ENCODE peak calls at places on chromosomes 1 and 21, in six cellular contexts. J, T, Y, X, G and V are unnamed samples.

GRCh38 chr1:25168193-25169071 is 63.9 kb downstream of the SYF2 start:
- DNase-seq in Y (no peak), T (peak), J (no peak), X (no peak), G (peak), V (peak)

GRCh38 chr1:60589916-60590315 is 492.4 kb upstream of the NFIA start:
- DNase-seq in T (no peak), J (no peak), X (no peak), G (no peak), Y (peak), V (no peak)

GRCh38 chr1:208107817-208108608 is 136.2 kb downstream of the PLXNA2 start:
- DNase-seq in X (no peak), T (peak), J (no peak), Y (peak), G (no peak), V (no peak)

GRCh38 chr21:32826317-32827167 is 55.0 kb upstream of the PAXBP1 start:
- DNase-seq in X (peak), J (peak), G (peak), Y (peak), T (peak), V (no peak)

GRCh38 chr1:246564839-246565750 is 966 bp downstream of the TFB2M start:
- DNase-seq in T (no peak), J (no peak), Y (no peak), G (no peak), X (no peak), V (no peak)

GRCh38 chr1:151372411-151372934 is at the start of gene SELENBP1:
- DNase-seq in X (peak), J (peak), G (peak), Y (peak), T (peak), V (peak)

GRCh38 chr1:63119575-63120155 is 202.7 kb upstream of the FOXD3 start:
- DNase-seq in Y (no peak), J (no peak), G (no peak), T (no peak), X (no peak), V (no peak)

GRCh38 chr1:54887665-54888071 is 673 bp upstream of the DHCR24 start:
- DNase-seq in X (no peak), T (no peak), J (peak), G (no peak), Y (no peak), V (no peak)

GRCh38 chr1:52032124-52032784 is 1.4 kb downstream of the KTI12 start:
- DNase-seq in X (peak), T (no peak), Y (no peak), J (no peak), G (no peak), V (no peak)

GRCh38 chr1:2349821-2350220 is 41.5 kb downstream of the MORN1 start:
- DNase-seq in X (no peak), T (no peak), Y (no peak), G (no peak), J (no peak), V (no peak)

GRCh38 chr1:41773144-41773571 is 145.6 kb downstream of the HIVEP3 start:
- DNase-seq in T (no peak), X (no peak), Y (no peak), G (no peak), J (no peak), V (no peak)

GRCh38 chr1:2108213-2108876 is 58.1 kb downstream of the PRKCZ start:
- DNase-seq in J (peak), G (peak), Y (no peak), X (peak), T (peak), V (peak)

GRCh38 chr1:1891349-1892078 is 627 bp upstream of the GNB1 start:
- DNase-seq in G (peak), J (peak), T (no peak), X (peak), Y (peak), V (no peak)

GRCh38 chr1:179337942-179338560 is 27.7 kb upstream of the AXDND1 start:
- DNase-seq in X (no peak), G (no peak), Y (no peak), T (no peak), J (no peak), V (no peak)

GRCh38 chr1:5515501-5515900 is 476.7 kb downstream of the NPHP4 start:
- DNase-seq in G (no peak), J (no peak), T (no peak), Y (no peak), X (no peak), V (no peak)

GRCh38 chr21:29196021-29196663 is 65.7 kb downstream of the MAP3K7CL start:
- DNase-seq in G (peak), T (peak), J (no peak), X (peak), Y (peak), V (no peak)

GRCh38 chr1:109840011-109840629 is 70.5 kb upstream of the CSF1 start:
- DNase-seq in X (no peak), J (no peak), Y (no peak), G (no peak), T (no peak), V (no peak)

GRCh38 chr21:36548866-36549265 is 68.9 kb upstream of the CLDN14 start:
- DNase-seq in T (no peak), G (no peak), X (no peak), J (no peak), Y (no peak), V (no peak)

GRCh38 chr1:198269352-198269940 is 112.6 kb downstream of the NEK7 start:
- DNase-seq in X (no peak), G (no peak), T (no peak), J (no peak), Y (peak), V (no peak)

GRCh38 chr1:18573170-18573569 is 57.5 kb upstream of the PAX7 start:
- DNase-seq in G (no peak), J (no peak), T (no peak), Y (no peak), X (no peak), V (no peak)

GRCh38 chr1:43706598-43707190 is 642 bp upstream of the ST3GAL3 start:
- DNase-seq in J (peak), X (peak), T (peak), G (peak), Y (peak), V (peak)

GRCh38 chr1:19367584-19368041 is 55.5 kb downstream of the SLC66A1 start:
- DNase-seq in Y (peak), J (no peak), G (no peak), T (no peak), X (no peak), V (no peak)

GRCh38 chr1:116764466-116764896 is 10.3 kb downstream of the CD2 start:
- DNase-seq in G (no peak), X (no peak), T (no peak), J (no peak), Y (no peak), V (no peak)

GRCh38 chr1:219041141-219041540 is 132.5 kb upstream of the LYPLAL1 start:
- DNase-seq in Y (no peak), G (no peak), X (no peak), T (no peak), J (no peak), V (no peak)

GRCh38 chr1:12518956-12519707 is 98.9 kb downstream of the DHRS3 start:
- DNase-seq in T (no peak), Y (peak), G (no peak), J (no peak), X (no peak), V (no peak)

GRCh38 chr1:47786301-47786700 is 210.9 kb downstream of the TRABD2B start:
- DNase-seq in X (no peak), Y (no peak), J (no peak), T (no peak), G (no peak), V (no peak)

DNA sequence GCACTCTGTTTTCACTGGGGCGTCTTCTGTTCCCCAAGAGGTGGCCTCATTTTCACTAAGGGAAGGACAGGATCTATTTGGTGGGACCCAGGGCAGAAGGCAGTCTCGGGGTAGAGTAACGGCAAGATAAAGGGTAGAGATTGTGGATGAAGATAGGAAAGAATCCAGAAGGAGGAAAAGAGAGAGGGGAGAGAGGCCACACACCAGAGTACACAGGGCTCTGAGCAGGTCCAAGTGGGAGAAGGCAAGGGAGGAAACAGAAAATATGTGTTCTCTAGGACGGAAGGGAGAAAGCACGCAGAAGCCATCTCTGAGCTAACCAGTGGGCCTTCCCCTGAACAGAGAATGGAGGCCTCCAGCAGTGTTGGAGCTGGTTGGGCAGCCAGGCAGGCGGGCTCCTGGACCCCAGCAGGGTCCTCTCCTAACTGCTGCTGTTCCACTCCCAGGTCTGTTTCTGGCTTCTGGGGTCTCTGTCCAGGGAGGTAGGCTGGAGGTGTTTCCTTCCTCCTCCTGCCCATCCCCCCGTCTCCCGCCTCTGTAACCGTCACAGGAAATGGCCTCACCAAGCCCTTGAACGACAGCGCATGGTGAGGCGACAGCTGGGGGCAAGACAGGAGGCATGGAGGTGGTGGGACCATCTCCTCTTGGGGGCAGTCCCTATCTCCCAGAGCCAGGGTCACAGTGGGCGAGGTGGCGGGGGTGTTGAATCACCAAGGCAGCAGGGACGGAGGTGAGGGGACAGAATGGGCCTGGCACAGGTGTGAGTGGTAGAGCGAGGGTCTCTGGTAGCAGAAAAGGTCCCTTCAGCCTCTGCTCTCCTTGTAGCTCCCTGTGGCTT is 649 bp downstream of the PTPN7 start:
- DNase-seq in J (no peak), Y (no peak), X (peak), G (no peak), T (no peak), V (no peak)
- TF ChIP-seq JUN in J (no peak), Y (no peak), X (peak), G (no peak), T (no peak), V (no peak)

GRCh38 chr1:27931184-27931583 is 3.6 kb upstream of the SMPDL3B start:
- DNase-seq in X (no peak), Y (no peak), T (no peak), J (no peak), G (no peak), V (no peak)

DNA sequence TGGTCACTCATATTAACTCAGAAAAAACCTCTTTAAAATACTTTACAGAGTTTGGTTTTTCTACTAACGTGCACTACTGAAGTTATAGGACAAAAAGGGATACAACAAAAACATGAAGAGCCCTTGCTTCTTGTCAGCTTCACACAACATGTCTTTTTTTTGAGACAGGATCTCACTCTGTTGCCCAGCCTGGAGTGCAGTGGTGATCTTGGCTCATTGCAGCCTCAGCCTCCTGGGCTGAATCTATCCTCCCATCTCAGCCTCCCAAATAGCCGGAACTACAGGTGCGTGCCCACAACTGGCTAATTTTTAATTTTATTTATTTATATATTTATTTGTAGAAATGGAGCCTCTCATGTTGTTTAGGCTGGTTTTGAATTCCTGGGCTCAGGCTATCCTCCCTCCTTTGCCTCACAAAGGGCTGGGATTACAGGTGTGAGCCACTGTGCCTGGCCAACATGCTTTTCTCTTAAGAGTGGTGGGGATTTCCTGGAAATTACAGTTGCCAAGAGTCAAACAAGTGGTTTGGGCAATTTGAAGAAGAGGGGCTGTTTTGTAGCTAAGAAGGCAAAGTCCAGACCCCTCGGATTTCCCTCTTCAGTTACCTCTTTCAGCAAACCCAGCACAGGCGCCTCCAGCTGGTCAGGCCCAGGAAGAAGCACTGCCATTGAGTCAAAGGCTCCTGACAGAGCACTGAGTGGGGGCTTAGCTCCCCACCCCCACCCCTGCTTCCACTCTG is 6.4 kb upstream of the SMPDL3B start:
- DNase-seq in Y (no peak), T (peak), J (peak), X (no peak), G (peak), V (no peak)
- TF ChIP-seq CTCF in Y (no peak), T (no peak), J (no peak), X (peak), G (peak), V (peak)

GRCh38 chr1:230986976-230987375 is 8.1 kb downstream of the ARV1 start:
- DNase-seq in Y (no peak), J (no peak), T (peak), G (no peak), X (no peak), V (no peak)
- TF ChIP-seq JUN in Y (no peak), J (no peak), T (no peak), G (no peak), X (no peak), V (no peak)

GRCh38 chr21:34988139-34988538 is 61.0 kb downstream of the RUNX1 start:
- DNase-seq in J (no peak), X (no peak), G (no peak), T (no peak), Y (no peak), V (no peak)

GRCh38 chr21:34984356-34984755 is 64.7 kb downstream of the RUNX1 start:
- DNase-seq in X (no peak), Y (no peak), J (no peak), G (no peak), T (no peak), V (no peak)

GRCh38 chr21:34987673-34988072 is 61.4 kb downstream of the RUNX1 start:
- DNase-seq in X (no peak), T (no peak), Y (no peak), G (no peak), J (no peak), V (no peak)

GRCh38 chr21:34988625-34989024 is 60.5 kb downstream of the RUNX1 start:
- DNase-seq in G (no peak), Y (no peak), X (no peak), T (no peak), J (no peak), V (no peak)

DNA sequence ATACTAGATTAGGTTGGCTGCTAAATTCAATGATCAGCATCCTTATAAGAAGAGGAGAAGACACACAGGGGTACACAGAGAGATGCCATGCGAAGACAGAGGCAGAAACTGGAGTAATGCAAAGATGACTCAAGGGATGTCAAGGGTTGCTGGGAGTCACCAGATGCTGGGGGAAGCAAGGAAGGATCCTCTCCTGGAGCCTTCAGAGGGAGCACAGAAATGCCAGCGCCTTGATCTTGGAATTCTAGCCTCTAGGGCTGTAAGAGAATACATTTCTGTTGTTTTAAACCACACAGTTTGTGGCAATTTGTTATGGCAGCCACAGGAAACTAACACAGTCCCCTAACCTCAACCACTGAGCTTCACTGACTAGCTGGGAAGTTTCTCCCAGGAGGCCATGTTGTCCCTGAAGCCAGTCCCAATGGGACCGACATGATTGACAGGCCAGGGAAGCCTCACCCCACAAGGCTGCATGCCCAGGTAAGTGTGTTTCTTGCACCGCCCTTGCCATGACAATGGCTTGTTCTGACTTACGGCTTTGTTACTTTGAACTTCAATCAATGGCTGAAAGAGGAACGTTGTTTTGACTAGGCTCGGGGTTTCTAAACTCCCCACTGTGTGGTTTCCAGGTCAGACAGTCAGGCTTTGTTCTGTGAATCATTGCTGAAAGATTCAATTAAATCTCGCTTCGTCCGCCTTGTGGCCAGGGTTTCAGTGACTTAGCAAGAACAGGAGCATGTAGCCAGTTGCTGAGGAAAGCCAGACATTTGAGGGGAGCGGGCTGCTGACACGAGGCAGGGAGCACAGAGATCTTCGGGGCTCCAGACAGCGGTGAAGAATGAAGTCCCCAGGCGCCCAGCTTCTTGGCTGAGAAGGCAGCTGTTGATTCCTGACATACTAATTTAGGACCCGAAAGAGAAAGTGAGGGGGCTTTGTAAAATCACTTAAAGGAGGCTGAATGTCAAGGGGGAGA is 62.3 kb downstream of the RUNX1 start:
- DNase-seq in X (no peak), G (peak), Y (no peak), J (no peak), T (no peak), V (peak)
- TF ChIP-seq CTCF in X (no peak), G (no peak), Y (no peak), J (no peak), T (no peak), V (no peak)

GRCh38 chr1:221541296-221541695 is 200.6 kb downstream of the DUSP10 start:
- DNase-seq in T (no peak), J (no peak), X (no peak), Y (no peak), G (no peak), V (no peak)
- TF ChIP-seq JUN in T (no peak), J (no peak), X (no peak), Y (no peak), G (no peak), V (no peak)